ENCODE peak calls at places on chromosomes 5 and 9, in nine cellular contexts. U is fibroblast of villous mesenchyme, L is uterus, Z is transverse colon, P is fibroblast of pulmonary artery, E is cardiac fibroblast, K is BJ, I is WERI-Rb-1, O is sigmoid colon. Y is an unnamed sample.

GRCh38 chr5:168747987-168748777 is 169.0 kb upstream of the PANK3 start:
- DNase-seq in U (peak), L (no peak), Z (peak), P (peak), E (peak), K (no peak), I (peak), O (no peak), Y (no peak)

GRCh38 chr5:142597546-142598337 is 88.1 kb downstream of the FGF1 start:
- DNase-seq in U (peak), L (no peak), Z (no peak), P (peak), E (peak), K (no peak), I (no peak), O (no peak), Y (peak)

GRCh38 chr5:168128556-168128955 is 162.9 kb upstream of the WWC1 start:
- DNase-seq in U (no peak), L (no peak), Z (no peak), P (no peak), E (peak), K (no peak), I (no peak), O (no peak), Y (no peak)

GRCh38 chr9:26863074-26863473 is 29.5 kb downstream of the CAAP1 start:
- DNase-seq in U (peak), L (no peak), Z (no peak), P (peak), E (peak), K (no peak), I (no peak), O (no peak), Y (no peak)

GRCh38 chr9:122116448-122117173 is 23.5 kb upstream of the TTLL11 start:
- DNase-seq in U (no peak), L (no peak), Z (no peak), P (no peak), E (no peak), K (no peak), I (no peak), O (no peak), Y (no peak)

GRCh38 chr5:143386725-143387124 is 16.8 kb downstream of the NR3C1 start:
- DNase-seq in U (peak), L (no peak), Z (no peak), P (no peak), E (peak), K (no peak), I (no peak), O (no peak), Y (no peak)

GRCh38 chr5:145975361-145976066 is 39.1 kb downstream of the SH3RF2 start:
- DNase-seq in U (peak), L (peak), Z (no peak), P (peak), E (peak), K (no peak), I (no peak), O (no peak), Y (no peak)

GRCh38 chr5:122972877-122973276 is 63.6 kb downstream of the PPIC start:
- DNase-seq in U (peak), L (no peak), Z (no peak), P (peak), E (no peak), K (peak), I (no peak), O (no peak), Y (no peak)

GRCh38 chr5:36090033-36090432 is 23.4 kb upstream of the UGT3A2 start:
- DNase-seq in U (peak), L (no peak), Z (no peak), P (peak), E (peak), K (no peak), I (peak), O (no peak), Y (peak)

GRCh38 chr5:180438785-180439780 is 55.1 kb upstream of the CNOT6 start:
- DNase-seq in U (no peak), L (no peak), Z (no peak), P (no peak), E (no peak), K (no peak), I (no peak), O (no peak), Y (no peak)

GRCh38 chr9:135649508-135649907 is 10.2 kb upstream of the GLT6D1 start:
- DNase-seq in U (no peak), L (no peak), Z (no peak), P (no peak), E (no peak), K (no peak), I (no peak), O (no peak), Y (no peak)

GRCh38 chr5:43859309-43859708 is 256.3 kb downstream of the NNT start:
- DNase-seq in U (no peak), L (no peak), Z (no peak), P (no peak), E (no peak), K (no peak), I (no peak), O (no peak), Y (no peak)

GRCh38 chr9:99807276-99807852 is 14.3 kb upstream of the NR4A3 start:
- DNase-seq in U (peak), L (peak), Z (peak), P (peak), E (peak), K (no peak), I (peak), O (peak), Y (peak)

GRCh38 chr9:107170801-107171200 is 112.3 kb upstream of the RAD23B start:
- DNase-seq in U (no peak), L (no peak), Z (no peak), P (no peak), E (no peak), K (no peak), I (no peak), O (no peak), Y (no peak)

GRCh38 chr5:99034336-99034735 is 105.5 kb upstream of the CHD1 start:
- DNase-seq in U (peak), L (no peak), Z (peak), P (peak), E (peak), K (no peak), I (peak), O (no peak), Y (peak)

GRCh38 chr9:22158983-22159382 is 149.9 kb upstream of the CDKN2B start:
- DNase-seq in U (peak), L (peak), Z (peak), P (peak), E (peak), K (no peak), I (no peak), O (peak), Y (no peak)

GRCh38 chr9:105842023-105842644 is 147.8 kb downstream of the TMEM38B start:
- DNase-seq in U (peak), L (no peak), Z (peak), P (peak), E (peak), K (no peak), I (peak), O (no peak), Y (peak)

GRCh38 chr5:24163091-24163490 is 481.7 kb downstream of the CDH10 start:
- DNase-seq in U (no peak), L (no peak), Z (no peak), P (no peak), E (no peak), K (no peak), I (no peak), O (no peak), Y (no peak)

GRCh38 chr5:153991168-153991567 is 47.5 kb downstream of the FAM114A2 start:
- DNase-seq in U (no peak), L (no peak), Z (no peak), P (no peak), E (no peak), K (no peak), I (no peak), O (no peak), Y (no peak)

GRCh38 chr9:86097510-86098224 is 1.7 kb downstream of the GOLM1 start:
- DNase-seq in U (no peak), L (no peak), Z (peak), P (no peak), E (no peak), K (no peak), I (no peak), O (no peak), Y (no peak)

GRCh38 chr5:179865471-179866240 is 7.0 kb upstream of the MRNIP start:
- DNase-seq in U (no peak), L (no peak), Z (no peak), P (no peak), E (no peak), K (no peak), I (no peak), O (peak), Y (no peak)

GRCh38 chr5:95969646-95970358 is 8.2 kb upstream of the ELL2 start:
- DNase-seq in U (peak), L (no peak), Z (no peak), P (peak), E (peak), K (no peak), I (no peak), O (no peak), Y (no peak)

GRCh38 chr9:4424891-4425290 is 65.4 kb upstream of the SLC1A1 start:
- DNase-seq in U (no peak), L (no peak), Z (no peak), P (peak), E (peak), K (no peak), I (no peak), O (no peak), Y (no peak)

GRCh38 chr9:124885551-124885950 is 23.6 kb downstream of the ARPC5L start:
- DNase-seq in U (no peak), L (no peak), Z (no peak), P (no peak), E (no peak), K (no peak), I (no peak), O (no peak), Y (no peak)

GRCh38 chr9:129181246-129181645 is 3.2 kb upstream of the IER5L start:
- DNase-seq in U (no peak), L (no peak), Z (no peak), P (no peak), E (no peak), K (no peak), I (no peak), O (no peak), Y (no peak)

DNA sequence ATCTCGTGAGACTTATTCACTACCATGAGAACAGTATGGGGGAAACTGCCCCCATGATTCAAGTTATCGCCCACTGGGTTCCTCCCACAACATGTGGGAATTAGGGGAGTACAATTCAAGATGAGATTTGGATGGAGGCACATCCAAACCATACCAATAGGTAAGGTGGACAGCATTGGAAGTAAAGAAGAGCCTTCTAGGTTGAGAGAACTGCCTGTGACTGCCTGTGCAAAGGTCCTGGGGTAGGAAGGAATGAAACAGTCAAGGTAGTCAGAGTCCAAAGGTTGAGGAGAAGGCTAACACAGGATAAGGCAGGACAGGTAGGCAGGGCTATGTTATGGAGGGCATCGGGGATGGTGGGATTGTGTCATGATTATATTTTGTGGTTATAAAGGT is 6.0 kb downstream of the GDA start:
- DNase-seq in U (no peak), L (no peak), Z (peak), P (no peak), E (no peak), K (no peak), I (no peak), O (no peak), Y (no peak)
- TF ChIP-seq CTCF in U (no peak), L (no peak), Z (no peak), P (no peak), E (no peak), K (no peak), I (no peak), O (no peak), Y (no peak)

DNA sequence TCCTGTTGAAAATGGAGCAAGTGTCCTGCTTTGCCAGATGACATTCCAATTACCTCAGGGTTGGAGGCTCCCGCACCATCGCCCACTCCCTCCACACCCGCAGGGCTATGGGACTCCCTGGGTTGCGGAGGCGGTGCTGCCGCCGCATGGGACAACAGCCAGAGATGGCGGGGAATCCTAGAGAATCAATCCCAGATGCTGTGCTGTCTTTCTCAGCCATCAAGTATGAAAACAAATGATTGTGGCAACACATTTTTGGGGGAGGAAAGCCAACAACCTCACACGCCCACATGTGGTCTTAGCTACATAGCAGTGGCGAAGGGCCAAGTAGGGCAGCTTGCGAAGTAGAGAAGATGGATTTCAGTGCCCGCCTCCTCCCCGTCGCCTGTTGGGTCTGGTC is 46.7 kb downstream of the IL31RA start:
- DNase-seq in U (peak), L (peak), Z (no peak), P (peak), E (peak), K (peak), I (no peak), O (no peak), Y (no peak)
- H3K4me3 ChIP-seq in U (no peak), L (no peak), Z (no peak), P (no peak), E (no peak), K (no peak), I (no peak), O (no peak), Y (no peak)

DNA sequence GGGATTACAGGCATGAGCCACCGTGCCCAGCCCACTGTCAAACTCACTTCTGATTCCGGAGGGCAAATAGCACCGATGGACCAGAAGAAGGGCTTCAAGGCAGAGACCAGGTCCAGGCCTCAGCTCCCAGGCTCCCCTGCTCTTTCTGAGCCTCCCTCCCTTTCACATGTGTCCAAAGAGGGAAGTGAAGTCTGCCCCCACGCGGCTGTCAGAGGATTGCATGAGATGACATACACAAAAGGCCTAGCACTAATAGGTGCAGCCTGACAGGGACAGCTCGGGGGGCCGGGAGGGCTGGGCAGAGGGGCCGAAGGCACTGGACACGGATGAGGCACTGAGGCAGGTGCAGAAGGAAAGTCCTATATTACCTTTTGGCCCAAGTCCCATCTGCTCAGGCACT is 16.1 kb downstream of the FBP1 start:
- DNase-seq in U (no peak), L (no peak), Z (peak), P (peak), E (peak), K (no peak), I (peak), O (no peak), Y (no peak)
- TF ChIP-seq CTCF in U (peak), L (no peak), Z (peak), P (peak), E (peak), K (peak), I (peak), O (no peak), Y (peak)

GRCh38 chr9:20940447-20941176 is 90.8 kb downstream of the HACD4 start:
- DNase-seq in U (no peak), L (no peak), Z (no peak), P (no peak), E (no peak), K (no peak), I (no peak), O (no peak), Y (no peak)
- H3K4me3 ChIP-seq in U (no peak), L (no peak), Z (no peak), P (no peak), E (no peak), K (no peak), I (no peak), O (no peak), Y (no peak)

GRCh38 chr5:68396722-68397121 is 181.2 kb downstream of the PIK3R1 start:
- DNase-seq in U (no peak), L (no peak), Z (peak), P (no peak), E (no peak), K (no peak), I (peak), O (no peak), Y (peak)
- TF ChIP-seq CTCF in U (no peak), L (no peak), Z (no peak), P (no peak), E (no peak), K (no peak), I (no peak), O (no peak), Y (no peak)